ENCODE peak calls at places on chromosomes 7 and 10, in ten cellular contexts. One of them, this sample, is unnamed.

GRCh38 chr10:43913676-43914235 is 265.1 kb upstream of the ZNF32 start:
- DNase-seq in A549: no peak
- DNase-seq in IMR-90: no peak
- DNase-seq in foreskin fibroblast: no peak
- DNase-seq in AG09309: no peak
- DNase-seq in psoas muscle: no peak
- DNase-seq in Panc1: no peak
- DNase-seq in stomach: no peak
- DNase-seq in heart left ventricle: no peak
- DNase-seq in fibroblast of pulmonary artery: no peak
- DNase-seq in this sample: no peak

GRCh38 chr7:158054081-158054480 is 533.5 kb downstream of the PTPRN2 start:
- DNase-seq in fibroblast of pulmonary artery: no peak
- DNase-seq in psoas muscle: no peak
- DNase-seq in stomach: no peak
- DNase-seq in IMR-90: no peak
- DNase-seq in Panc1: no peak
- DNase-seq in foreskin fibroblast: no peak
- DNase-seq in A549: no peak
- DNase-seq in AG09309: no peak
- DNase-seq in heart left ventricle: no peak
- DNase-seq in this sample: no peak

GRCh38 chr10:106378251-106378650 is 786.3 kb downstream of the SORCS1 start:
- DNase-seq in IMR-90: no peak
- DNase-seq in foreskin fibroblast: no peak
- DNase-seq in AG09309: no peak
- DNase-seq in psoas muscle: no peak
- DNase-seq in Panc1: no peak
- DNase-seq in A549: no peak
- DNase-seq in heart left ventricle: no peak
- DNase-seq in fibroblast of pulmonary artery: no peak
- DNase-seq in stomach: no peak
- DNase-seq in this sample: no peak

GRCh38 chr7:120794100-120794729 is 63.7 kb downstream of the TSPAN12 start:
- DNase-seq in fibroblast of pulmonary artery: no peak
- DNase-seq in foreskin fibroblast: peak
- DNase-seq in IMR-90: no peak
- DNase-seq in Panc1: no peak
- DNase-seq in heart left ventricle: no peak
- DNase-seq in stomach: no peak
- DNase-seq in AG09309: no peak
- DNase-seq in A549: no peak
- DNase-seq in psoas muscle: no peak
- DNase-seq in this sample: no peak

GRCh38 chr10:42482411-42482810 is 156.0 kb downstream of the ZNF33B start:
- DNase-seq in stomach: no peak
- DNase-seq in Panc1: no peak
- DNase-seq in heart left ventricle: no peak
- DNase-seq in psoas muscle: no peak
- DNase-seq in IMR-90: peak
- DNase-seq in A549: no peak
- DNase-seq in foreskin fibroblast: no peak
- DNase-seq in AG09309: peak
- DNase-seq in fibroblast of pulmonary artery: no peak
- DNase-seq in this sample: no peak

GRCh38 chr7:152922318-152923081 is 162.9 kb downstream of the ACTR3B start:
- DNase-seq in A549: no peak
- DNase-seq in IMR-90: no peak
- DNase-seq in AG09309: no peak
- DNase-seq in foreskin fibroblast: no peak
- DNase-seq in stomach: no peak
- DNase-seq in heart left ventricle: no peak
- DNase-seq in psoas muscle: no peak
- DNase-seq in Panc1: no peak
- DNase-seq in fibroblast of pulmonary artery: no peak
- DNase-seq in this sample: no peak

GRCh38 chr10:104518891-104519290 is 122.2 kb upstream of the SORCS3 start:
- DNase-seq in foreskin fibroblast: no peak
- DNase-seq in AG09309: no peak
- DNase-seq in IMR-90: no peak
- DNase-seq in Panc1: no peak
- DNase-seq in A549: no peak
- DNase-seq in heart left ventricle: no peak
- DNase-seq in stomach: no peak
- DNase-seq in fibroblast of pulmonary artery: no peak
- DNase-seq in psoas muscle: no peak
- DNase-seq in this sample: no peak

GRCh38 chr10:50917486-50917885 is 32.1 kb upstream of the A1CF start:
- DNase-seq in IMR-90: peak
- DNase-seq in psoas muscle: no peak
- DNase-seq in AG09309: peak
- DNase-seq in foreskin fibroblast: peak
- DNase-seq in A549: no peak
- DNase-seq in fibroblast of pulmonary artery: peak
- DNase-seq in Panc1: no peak
- DNase-seq in heart left ventricle: no peak
- DNase-seq in stomach: no peak
- DNase-seq in this sample: no peak

GRCh38 chr7:23211542-23211941 is 29.7 kb downstream of the NUP42 start:
- DNase-seq in A549: no peak
- DNase-seq in fibroblast of pulmonary artery: no peak
- DNase-seq in heart left ventricle: no peak
- DNase-seq in IMR-90: no peak
- DNase-seq in psoas muscle: no peak
- DNase-seq in stomach: no peak
- DNase-seq in AG09309: no peak
- DNase-seq in Panc1: no peak
- DNase-seq in foreskin fibroblast: no peak
- DNase-seq in this sample: no peak

GRCh38 chr7:119925890-119926289 is 347.1 kb upstream of the KCND2 start:
- DNase-seq in fibroblast of pulmonary artery: no peak
- DNase-seq in psoas muscle: no peak
- DNase-seq in A549: no peak
- DNase-seq in foreskin fibroblast: no peak
- DNase-seq in stomach: no peak
- DNase-seq in AG09309: no peak
- DNase-seq in Panc1: no peak
- DNase-seq in IMR-90: no peak
- DNase-seq in heart left ventricle: no peak
- DNase-seq in this sample: no peak

GRCh38 chr7:15783971-15784693 is 97.6 kb upstream of the MEOX2 start:
- DNase-seq in AG09309: no peak
- DNase-seq in stomach: no peak
- DNase-seq in A549: no peak
- DNase-seq in foreskin fibroblast: no peak
- DNase-seq in psoas muscle: no peak
- DNase-seq in Panc1: no peak
- DNase-seq in heart left ventricle: no peak
- DNase-seq in IMR-90: no peak
- DNase-seq in fibroblast of pulmonary artery: no peak
- DNase-seq in this sample: no peak

GRCh38 chr10:31322647-31323046 is 3.6 kb downstream of the ZEB1 start:
- DNase-seq in fibroblast of pulmonary artery: peak
- DNase-seq in heart left ventricle: no peak
- DNase-seq in psoas muscle: no peak
- DNase-seq in AG09309: no peak
- DNase-seq in stomach: no peak
- DNase-seq in IMR-90: peak
- DNase-seq in foreskin fibroblast: no peak
- DNase-seq in A549: peak
- DNase-seq in Panc1: no peak
- DNase-seq in this sample: no peak
- TF ChIP-seq CTCF in fibroblast of pulmonary artery: peak
- TF ChIP-seq CTCF in heart left ventricle: peak
- TF ChIP-seq CTCF in psoas muscle: peak
- TF ChIP-seq CTCF in AG09309: peak
- TF ChIP-seq CTCF in stomach: no peak
- TF ChIP-seq CTCF in IMR-90: no peak
- TF ChIP-seq CTCF in foreskin fibroblast: peak
- TF ChIP-seq CTCF in A549: no peak
- TF ChIP-seq CTCF in Panc1: peak
- TF ChIP-seq CTCF in this sample: peak

DNA sequence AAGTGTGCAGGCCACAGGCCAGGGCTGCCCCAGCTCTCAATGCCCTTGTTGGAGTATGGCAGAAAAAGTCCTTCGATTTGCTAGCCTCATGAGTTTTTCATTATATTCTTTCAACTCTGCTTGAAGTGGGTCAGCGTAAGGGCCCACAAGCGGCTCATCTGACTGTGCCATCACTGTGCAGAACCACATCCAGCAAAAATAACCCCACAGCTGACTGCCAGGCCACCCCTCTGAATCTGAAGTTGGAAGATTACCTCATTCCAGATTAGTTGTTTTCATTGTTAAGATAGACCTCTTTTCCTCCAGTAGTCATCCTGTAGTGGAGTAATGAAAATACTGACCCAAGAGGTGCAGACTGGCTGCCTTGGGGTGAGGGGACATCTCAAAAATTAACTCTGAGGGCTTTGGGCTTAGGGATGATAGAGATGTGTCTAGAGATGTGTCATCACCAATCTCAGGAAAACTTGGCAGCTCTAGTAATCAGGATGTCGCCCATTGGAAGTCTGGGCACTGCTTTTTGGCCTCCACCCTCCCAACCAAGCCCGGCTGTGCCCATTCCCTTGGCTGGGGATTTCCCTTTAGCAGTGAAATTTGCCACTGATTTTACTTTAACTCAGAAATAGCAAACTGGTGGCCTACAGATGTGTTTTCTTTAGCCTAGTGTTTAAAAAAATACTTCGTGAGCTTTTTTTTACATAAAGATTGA is 164.3 kb downstream of the LCOR start:
- DNase-seq in stomach: no peak
- DNase-seq in fibroblast of pulmonary artery: no peak
- DNase-seq in A549: no peak
- DNase-seq in IMR-90: peak
- DNase-seq in Panc1: no peak
- DNase-seq in AG09309: no peak
- DNase-seq in heart left ventricle: no peak
- DNase-seq in psoas muscle: no peak
- DNase-seq in foreskin fibroblast: no peak
- DNase-seq in this sample: no peak
- H3K4me3 ChIP-seq in stomach: no peak
- H3K4me3 ChIP-seq in fibroblast of pulmonary artery: no peak
- H3K4me3 ChIP-seq in A549: no peak
- H3K4me3 ChIP-seq in IMR-90: no peak
- H3K4me3 ChIP-seq in Panc1: no peak
- H3K4me3 ChIP-seq in AG09309: no peak
- H3K4me3 ChIP-seq in heart left ventricle: no peak
- H3K4me3 ChIP-seq in psoas muscle: no peak
- H3K4me3 ChIP-seq in foreskin fibroblast: no peak
- H3K4me3 ChIP-seq in this sample: no peak

GRCh38 chr7:42278360-42278759 is 41.4 kb upstream of the GLI3 start:
- DNase-seq in foreskin fibroblast: no peak
- DNase-seq in AG09309: no peak
- DNase-seq in stomach: no peak
- DNase-seq in heart left ventricle: no peak
- DNase-seq in Panc1: no peak
- DNase-seq in A549: no peak
- DNase-seq in psoas muscle: no peak
- DNase-seq in fibroblast of pulmonary artery: no peak
- DNase-seq in IMR-90: no peak
- DNase-seq in this sample: no peak

GRCh38 chr7:42274052-42274451 is 37.0 kb upstream of the GLI3 start:
- DNase-seq in heart left ventricle: no peak
- DNase-seq in foreskin fibroblast: peak
- DNase-seq in IMR-90: peak
- DNase-seq in stomach: no peak
- DNase-seq in Panc1: no peak
- DNase-seq in AG09309: no peak
- DNase-seq in fibroblast of pulmonary artery: peak
- DNase-seq in psoas muscle: no peak
- DNase-seq in A549: no peak
- DNase-seq in this sample: no peak

GRCh38 chr7:42269161-42269560 is 32.2 kb upstream of the GLI3 start:
- DNase-seq in AG09309: no peak
- DNase-seq in Panc1: no peak
- DNase-seq in psoas muscle: no peak
- DNase-seq in A549: no peak
- DNase-seq in heart left ventricle: no peak
- DNase-seq in IMR-90: no peak
- DNase-seq in stomach: no peak
- DNase-seq in foreskin fibroblast: no peak
- DNase-seq in fibroblast of pulmonary artery: no peak
- DNase-seq in this sample: no peak

DNA sequence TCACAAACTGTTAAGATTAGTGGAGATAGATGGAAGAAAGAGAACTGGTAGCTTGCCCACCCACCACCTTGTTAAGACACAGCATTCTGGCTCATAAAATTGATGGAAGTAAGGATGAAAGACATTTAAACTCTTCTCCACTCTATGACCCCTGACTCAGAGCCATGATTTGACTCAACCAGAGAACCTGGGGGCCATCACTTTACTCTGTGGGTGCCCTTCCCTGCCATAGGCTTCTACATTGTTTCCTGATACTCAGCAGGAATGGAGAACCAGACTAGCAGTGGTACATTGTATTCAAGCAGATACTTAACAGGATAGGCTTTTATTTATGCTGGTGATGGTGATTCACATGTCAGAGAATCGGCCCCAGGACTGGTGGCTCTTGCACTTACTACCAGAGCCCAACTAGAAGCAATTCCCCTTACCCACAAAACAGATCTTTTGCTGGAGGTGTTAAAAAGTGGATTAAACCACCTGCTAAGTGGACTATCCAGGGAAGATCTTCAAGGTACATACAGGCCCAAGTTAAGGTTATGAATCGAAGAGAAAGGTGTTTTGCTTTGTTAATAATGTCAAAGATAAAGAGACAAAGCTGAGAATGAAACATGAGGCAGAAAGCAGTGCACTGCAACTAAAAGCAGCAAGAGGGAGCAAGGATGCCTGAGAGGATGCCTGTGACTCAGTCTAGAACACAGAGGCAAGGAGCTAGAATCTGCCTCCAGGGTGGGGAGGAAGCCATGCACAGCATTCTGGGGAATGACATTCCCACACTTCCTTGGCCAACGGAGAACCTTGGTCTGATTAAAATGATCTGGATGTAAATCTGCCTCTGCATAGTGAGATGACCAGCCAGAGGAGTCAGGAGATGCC is 36.0 kb upstream of the GLI3 start:
- DNase-seq in foreskin fibroblast: peak
- DNase-seq in stomach: no peak
- DNase-seq in A549: no peak
- DNase-seq in IMR-90: peak
- DNase-seq in heart left ventricle: no peak
- DNase-seq in Panc1: no peak
- DNase-seq in AG09309: peak
- DNase-seq in fibroblast of pulmonary artery: peak
- DNase-seq in psoas muscle: no peak
- DNase-seq in this sample: peak
- TF ChIP-seq CTCF in foreskin fibroblast: peak
- TF ChIP-seq CTCF in stomach: no peak
- TF ChIP-seq CTCF in A549: no peak
- TF ChIP-seq CTCF in IMR-90: peak
- TF ChIP-seq CTCF in heart left ventricle: peak
- TF ChIP-seq CTCF in Panc1: peak
- TF ChIP-seq CTCF in AG09309: peak
- TF ChIP-seq CTCF in fibroblast of pulmonary artery: peak
- TF ChIP-seq CTCF in psoas muscle: no peak
- TF ChIP-seq CTCF in this sample: peak

DNA sequence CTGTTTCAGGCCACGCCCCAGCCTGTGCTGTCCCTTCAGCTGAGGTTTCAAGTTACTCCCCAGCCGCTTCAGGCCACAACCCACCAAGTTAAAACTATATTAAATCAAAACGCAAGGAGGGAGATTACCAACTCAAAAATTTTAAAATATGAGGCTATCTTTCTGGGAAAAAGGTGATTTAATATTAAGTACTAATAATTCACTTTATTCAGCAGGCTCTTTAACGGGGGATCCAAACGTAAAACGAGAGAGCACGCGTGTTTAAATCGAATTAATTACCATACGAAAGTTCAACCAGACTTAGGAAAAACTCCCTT is 1.2 kb upstream of the AKR1B15 start:
- DNase-seq in fibroblast of pulmonary artery: peak
- DNase-seq in foreskin fibroblast: peak
- DNase-seq in psoas muscle: peak
- DNase-seq in heart left ventricle: peak
- DNase-seq in stomach: peak
- DNase-seq in Panc1: no peak
- DNase-seq in A549: peak
- DNase-seq in IMR-90: peak
- DNase-seq in AG09309: peak
- DNase-seq in this sample: peak
- H3K4me3 ChIP-seq in fibroblast of pulmonary artery: peak
- H3K4me3 ChIP-seq in foreskin fibroblast: peak
- H3K4me3 ChIP-seq in psoas muscle: peak
- H3K4me3 ChIP-seq in heart left ventricle: no peak
- H3K4me3 ChIP-seq in stomach: peak
- H3K4me3 ChIP-seq in Panc1: peak
- H3K4me3 ChIP-seq in A549: peak
- H3K4me3 ChIP-seq in IMR-90: peak
- H3K4me3 ChIP-seq in AG09309: peak
- H3K4me3 ChIP-seq in this sample: peak

This sample was measured in HFF-Myc.